ENCODE peak calls at places on chromosomes 4 and X, in eight cellular contexts. C, H, W, R, D, T, L and K are unnamed samples.

GRCh38 chrX:15475021-15475420 is 18.1 kb downstream of the PIR start:
- DNase-seq in C (no peak), H (no peak), W (no peak), R (no peak), D (peak; percentile 77), T (no peak), L (no peak), K (no peak)

GRCh38 chr4:13182136-13182535 is 302.0 kb downstream of the RAB28 start:
- DNase-seq in C (no peak), H (no peak), W (no peak), R (no peak), D (no peak), T (peak; percentile 2), L (no peak), K (no peak)

GRCh38 chr4:99202536-99202935 is 16.5 kb downstream of the ADH6 start:
- DNase-seq in C (no peak), H (no peak), W (no peak), R (no peak), D (peak; percentile 97), T (peak; percentile 17), L (no peak), K (no peak)

GRCh38 chr4:160202802-160203201 is 1099.9 kb downstream of the RAPGEF2 start:
- DNase-seq in C (no peak), H (no peak), W (no peak), R (no peak), D (no peak), T (no peak), L (no peak), K (no peak)

GRCh38 chr4:184383497-184384055 is 90.8 kb downstream of the IRF2 start:
- DNase-seq in C (no peak), H (no peak), W (peak; percentile 3), R (no peak), D (peak; percentile 98), T (peak; percentile 96), L (no peak), K (no peak)

GRCh38 chr4:3713817-3714641 is 52.2 kb upstream of the ADRA2C start:
- DNase-seq in C (no peak), H (no peak), W (no peak), R (no peak), D (no peak), T (no peak), L (no peak), K (no peak)

GRCh38 chrX:115372026-115372610 is 82.6 kb downstream of the LUZP4 start:
- DNase-seq in C (no peak), H (no peak), W (no peak), R (no peak), D (peak; percentile 76), T (peak; percentile 78), L (no peak), K (no peak)

GRCh38 chr4:52760256-52760655 is 9.0 kb upstream of the ERVMER34-1 start:
- DNase-seq in C (no peak), H (no peak), W (no peak), R (no peak), D (no peak), T (no peak), L (no peak), K (no peak)

GRCh38 chr4:98976716-98977115 is 18.8 kb upstream of the METAP1 start:
- DNase-seq in C (no peak), H (no peak), W (no peak), R (no peak), D (peak; percentile 63), T (peak; percentile 76), L (no peak), K (no peak)

GRCh38 chr4:145760961-145761929 is 81.3 kb downstream of the C4orf51 start:
- DNase-seq in C (peak; percentile 24), H (no peak), W (no peak), R (no peak), D (no peak), T (no peak), L (no peak), K (no peak)

GRCh38 chr4:94419956-94420355 is 31.8 kb upstream of the PDLIM5 start:
- DNase-seq in C (no peak), H (no peak), W (no peak), R (no peak), D (peak; percentile 78), T (peak; percentile 65), L (no peak), K (no peak)

GRCh38 chrX:13220916-13221315 is 98.9 kb downstream of the ATXN3L start:
- DNase-seq in C (no peak), H (no peak), W (no peak), R (no peak), D (peak; percentile 27), T (peak; percentile 55), L (no peak), K (no peak)

GRCh38 chr4:156294577-156294976 is 340.9 kb upstream of the CTSO start:
- DNase-seq in C (peak; percentile 8), H (no peak), W (peak; percentile 90), R (peak; percentile 47), D (peak; percentile 87), T (peak; percentile 91), L (no peak), K (peak; percentile 23)

GRCh38 chr4:148850257-148850995 is 408.2 kb upstream of the NR3C2 start:
- DNase-seq in C (no peak), H (no peak), W (no peak), R (no peak), D (no peak), T (no peak), L (no peak), K (no peak)

GRCh38 chr4:15562623-15563022 is 92.5 kb downstream of the FBXL5 start:
- DNase-seq in C (no peak), H (no peak), W (no peak), R (no peak), D (peak; percentile 35), T (no peak), L (no peak), K (no peak)

GRCh38 chr4:89009107-89009506 is 47.9 kb downstream of the FAM13A start:
- DNase-seq in C (no peak), H (no peak), W (no peak), R (no peak), D (no peak), T (no peak), L (no peak), K (no peak)

GRCh38 chr4:87130985-87131753 is 89.2 kb downstream of the KLHL8 start:
- DNase-seq in C (no peak), H (no peak), W (no peak), R (no peak), D (no peak), T (no peak), L (no peak), K (no peak)

GRCh38 chr4:1347410-1347864 is 429 bp downstream of the UVSSA start:
- DNase-seq in C (peak; percentile 28), H (peak; percentile 54), W (peak; percentile 34), R (peak; percentile 49), D (peak; percentile 87), T (peak; percentile 90), L (no peak), K (no peak)

GRCh38 chr4:118894034-118894433 is 5.4 kb downstream of the SYNPO2 start:
- DNase-seq in C (no peak), H (no peak), W (no peak), R (no peak), D (no peak), T (no peak), L (no peak), K (no peak)

GRCh38 chr4:183362916-183363542 is 40.8 kb upstream of the CLDN24 start:
- DNase-seq in C (no peak), H (no peak), W (no peak), R (no peak), D (peak; percentile 16), T (peak; percentile 39), L (no peak), K (no peak)

GRCh38 chrX:129637217-129638109 is 17.3 kb downstream of the APLN start:
- DNase-seq in C (peak; percentile 70), H (peak; percentile 75), W (peak; percentile 19), R (peak; percentile 51), D (peak; percentile 76), T (peak; percentile 61), L (peak; percentile 60), K (peak; percentile 40)

GRCh38 chr4:38846015-38846414 is 10.6 kb downstream of the TLR6 start:
- DNase-seq in C (no peak), H (no peak), W (no peak), R (no peak), D (no peak), T (no peak), L (no peak), K (no peak)

GRCh38 chrX:53717205-53717604 is 30.7 kb upstream of the HUWE1 start:
- DNase-seq in C (no peak), H (no peak), W (no peak), R (no peak), D (no peak), T (no peak), L (no peak), K (no peak)

GRCh38 chr4:174222266-174222872 is 61.1 kb downstream of the FBXO8 start:
- DNase-seq in C (no peak), H (peak; percentile 25), W (peak; percentile 15), R (peak; percentile 27), D (peak; percentile 56), T (peak; percentile 37), L (no peak), K (peak; percentile 30)

GRCh38 chr4:173001571-173001970 is 167.0 kb upstream of the GALNT7 start:
- DNase-seq in C (no peak), H (no peak), W (no peak), R (no peak), D (peak; percentile 74), T (peak; percentile 44), L (no peak), K (no peak)

GRCh38 chr4:157564771-157565170 is 344.2 kb downstream of the GRIA2 start:
- DNase-seq in C (no peak), H (no peak), W (no peak), R (no peak), D (no peak), T (no peak), L (no peak), K (no peak)

GRCh38 chr4:159308571-159309340 is 205.9 kb downstream of the RAPGEF2 start:
- DNase-seq in C (no peak), H (no peak), W (no peak), R (no peak), D (peak; percentile 10), T (peak; percentile 77), L (no peak), K (no peak)

GRCh38 chr4:123776267-123776666 is 379.7 kb downstream of the SPRY1 start:
- DNase-seq in C (no peak), H (no peak), W (no peak), R (no peak), D (no peak), T (no peak), L (no peak), K (no peak)